ENCODE peak calls at places on chromosomes 16 and 17, in eight cellular contexts. Z is Peyer's patch, C is upper lobe of left lung, V is hepatocyte, H is uterus, I is HFF-Myc, N is activated B cell treated with CpG ODN at 0.5 μM for 24 hours, R is cardiac fibroblast. D is an unnamed sample.

GRCh38 chr17:78126895-78127239 is 1.7 kb downstream of the TMC6 start:
- DNase-seq in Z (no peak), C (no peak), V (no peak), H (no peak), I (no peak), N (no peak), R (no peak), D (no peak)

GRCh38 chr16:68658258-68658973 is 13.3 kb downstream of the CDH3 start:
- DNase-seq in Z (no peak), C (no peak), V (peak), H (peak), I (peak), N (no peak), R (peak), D (no peak)

GRCh38 chr17:32333187-32333586 is 8.8 kb downstream of the C17orf75 start:
- DNase-seq in Z (no peak), C (no peak), V (no peak), H (no peak), I (no peak), N (no peak), R (no peak), D (no peak)

GRCh38 chr16:65002265-65002664 is 119.6 kb downstream of the CDH11 start:
- DNase-seq in Z (no peak), C (no peak), V (peak), H (no peak), I (no peak), N (no peak), R (peak), D (no peak)

GRCh38 chr17:43900858-43901754 is 6.2 kb downstream of the MPP2 start:
- DNase-seq in Z (no peak), C (no peak), V (no peak), H (no peak), I (no peak), N (no peak), R (no peak), D (no peak)

GRCh38 chr17:49223517-49224197 is 6.9 kb downstream of the PHOSPHO1 start:
- DNase-seq in Z (peak), C (peak), V (peak), H (peak), I (no peak), N (peak), R (peak), D (peak)

GRCh38 chr16:74679983-74680382 is 13.3 kb upstream of the RFWD3 start:
- DNase-seq in Z (no peak), C (no peak), V (no peak), H (no peak), I (no peak), N (no peak), R (no peak), D (no peak)

GRCh38 chr17:64411999-64412771 is 21.5 kb upstream of the PECAM1 start:
- DNase-seq in Z (peak), C (peak), V (peak), H (peak), I (no peak), N (peak), R (peak), D (peak)

GRCh38 chr16:28231763-28232162 is 20.0 kb upstream of the XPO6 start:
- DNase-seq in Z (no peak), C (no peak), V (no peak), H (no peak), I (no peak), N (no peak), R (no peak), D (no peak)

GRCh38 chr17:62631086-62631935 is 3.8 kb downstream of the MRC2 start:
- DNase-seq in Z (peak), C (no peak), V (no peak), H (no peak), I (no peak), N (no peak), R (no peak), D (no peak)

GRCh38 chr17:5592382-5592781 is 8.1 kb upstream of the NLRP1 start:
- DNase-seq in Z (no peak), C (no peak), V (peak), H (no peak), I (peak), N (no peak), R (peak), D (no peak)

GRCh38 chr16:25817295-25817694 is 125.5 kb downstream of the HS3ST4 start:
- DNase-seq in Z (no peak), C (no peak), V (no peak), H (no peak), I (no peak), N (no peak), R (no peak), D (no peak)

GRCh38 chr17:45370949-45371413 is 54.2 kb upstream of the MAP3K14 start:
- DNase-seq in Z (peak), C (no peak), V (no peak), H (no peak), I (no peak), N (peak), R (no peak), D (peak)

GRCh38 chr16:56424791-56425438 is 430 bp downstream of the AMFR start:
- DNase-seq in Z (peak), C (peak), V (peak), H (peak), I (no peak), N (peak), R (peak), D (no peak)

GRCh38 chr17:50280068-50280467 is 5.8 kb downstream of the TMEM92 start:
- DNase-seq in Z (peak), C (no peak), V (peak), H (no peak), I (no peak), N (no peak), R (no peak), D (no peak)

GRCh38 chr17:79281803-79282202 is 207.2 kb downstream of the ENGASE start:
- DNase-seq in Z (no peak), C (no peak), V (no peak), H (no peak), I (no peak), N (no peak), R (no peak), D (no peak)

GRCh38 chr16:22206847-22207714 is 1.0 kb downstream of the EEF2K start:
- DNase-seq in Z (peak), C (peak), V (peak), H (peak), I (no peak), N (peak), R (peak), D (peak)

GRCh38 chr16:61146429-61146828 is 889.8 kb downstream of the CDH8 start:
- DNase-seq in Z (no peak), C (no peak), V (no peak), H (no peak), I (no peak), N (no peak), R (no peak), D (no peak)

GRCh38 chr17:45837603-45838002 is 7.1 kb upstream of the SPPL2C start:
- DNase-seq in Z (no peak), C (no peak), V (no peak), H (no peak), I (no peak), N (no peak), R (no peak), D (no peak)

GRCh38 chr16:49844399-49844798 is 11.5 kb downstream of the ZNF423 start:
- DNase-seq in Z (no peak), C (no peak), V (no peak), H (no peak), I (no peak), N (no peak), R (no peak), D (no peak)

GRCh38 chr16:85418978-85419491 is 194.1 kb upstream of the GSE1 start:
- DNase-seq in Z (no peak), C (no peak), V (no peak), H (no peak), I (no peak), N (peak), R (no peak), D (peak)
- TF ChIP-seq CTCF in Z (no peak), C (no peak), V (peak), H (no peak), I (no peak), N (no peak), R (no peak), D (no peak)

DNA sequence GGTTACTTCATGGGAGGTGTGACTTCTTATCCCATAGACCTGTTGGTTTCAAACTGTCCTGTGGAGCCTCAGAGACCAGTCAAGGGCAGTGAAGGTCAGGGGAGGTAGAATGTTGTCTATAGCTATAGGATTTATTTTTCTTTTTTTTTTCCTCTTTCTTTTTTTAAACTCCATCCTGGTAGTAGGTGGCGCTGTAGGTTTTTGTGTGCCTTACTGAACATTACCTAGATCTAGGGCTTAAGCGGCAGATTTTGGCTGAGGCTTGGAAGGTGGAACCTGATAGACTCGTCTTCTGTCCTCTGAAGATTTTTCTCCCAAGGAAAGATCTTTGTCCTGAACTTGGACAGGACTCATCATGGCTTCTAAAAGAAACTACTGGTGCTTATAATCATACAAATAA is 8.2 kb upstream of the LASP1NB start:
- DNase-seq in Z (peak), C (no peak), V (no peak), H (no peak), I (no peak), N (no peak), R (no peak), D (no peak)
- TF ChIP-seq CTCF in Z (no peak), C (no peak), V (peak), H (no peak), I (no peak), N (no peak), R (no peak), D (no peak)

DNA sequence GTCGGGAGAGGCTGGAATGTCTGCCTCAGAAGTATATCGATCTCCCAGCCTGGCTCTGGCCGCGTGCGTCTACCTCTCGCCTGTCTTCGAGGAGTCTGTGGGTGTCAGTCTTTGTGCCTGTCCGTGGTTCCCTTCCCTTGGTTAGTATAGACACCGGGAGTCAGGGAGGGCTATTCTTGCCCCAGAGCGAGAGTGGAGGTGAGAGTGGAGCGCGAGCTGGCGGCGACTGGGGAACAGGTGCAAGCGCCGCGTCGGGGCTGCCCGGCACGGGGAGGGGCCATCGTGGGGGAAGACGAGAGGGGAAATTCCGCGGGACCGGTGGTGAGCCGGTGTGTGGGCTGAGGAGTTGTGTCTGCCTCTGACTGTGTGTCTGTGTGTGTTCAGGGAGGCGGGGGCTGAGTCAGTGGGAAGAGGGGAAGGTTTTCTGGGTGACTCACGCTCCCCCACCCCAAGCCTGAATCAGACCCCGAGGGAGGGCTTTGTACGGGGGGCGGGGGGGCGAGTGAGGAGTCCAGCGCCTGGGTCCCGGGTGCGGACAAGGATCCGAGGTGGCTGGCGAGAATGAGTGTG is 8.4 kb downstream of the KDM6B start:
- DNase-seq in Z (peak), C (peak), V (peak), H (peak), I (no peak), N (no peak), R (peak), D (peak)
- TF ChIP-seq CTCF in Z (no peak), C (no peak), V (no peak), H (no peak), I (no peak), N (no peak), R (no peak), D (no peak)

GRCh38 chr16:578232-578869 is 8.6 kb downstream of the PIGQ start:
- DNase-seq in Z (no peak), C (peak), V (no peak), H (no peak), I (no peak), N (no peak), R (no peak), D (no peak)

GRCh38 chr16:577796-578195 is 8.0 kb downstream of the PIGQ start:
- DNase-seq in Z (no peak), C (no peak), V (no peak), H (no peak), I (no peak), N (no peak), R (no peak), D (no peak)

GRCh38 chr16:575354-576196 is 5.8 kb downstream of the PIGQ start:
- DNase-seq in Z (no peak), C (peak), V (no peak), H (no peak), I (no peak), N (no peak), R (no peak), D (no peak)

GRCh38 chr16:576197-576822 is 6.5 kb downstream of the PIGQ start:
- DNase-seq in Z (no peak), C (peak), V (no peak), H (no peak), I (no peak), N (no peak), R (no peak), D (no peak)

GRCh38 chr16:576823-577201 is 7.0 kb downstream of the PIGQ start:
- DNase-seq in Z (no peak), C (peak), V (no peak), H (no peak), I (no peak), N (no peak), R (no peak), D (no peak)
- TF ChIP-seq CTCF in Z (no peak), C (no peak), V (no peak), H (no peak), I (no peak), N (no peak), R (no peak), D (no peak)

GRCh38 chr16:85847681-85848601 is 48.4 kb downstream of the COX4I1 start:
- DNase-seq in Z (peak), C (no peak), V (peak), H (no peak), I (no peak), N (no peak), R (no peak), D (no peak)
- TF ChIP-seq CTCF in Z (no peak), C (no peak), V (no peak), H (no peak), I (no peak), N (no peak), R (no peak), D (no peak)

GRCh38 chr17:38510424-38511125 is 82.3 kb downstream of the ARHGAP23 start:
- DNase-seq in Z (no peak), C (peak), V (peak), H (no peak), I (no peak), N (no peak), R (peak), D (no peak)
- TF ChIP-seq CTCF in Z (no peak), C (no peak), V (peak), H (peak), I (no peak), N (no peak), R (no peak), D (no peak)

DNA sequence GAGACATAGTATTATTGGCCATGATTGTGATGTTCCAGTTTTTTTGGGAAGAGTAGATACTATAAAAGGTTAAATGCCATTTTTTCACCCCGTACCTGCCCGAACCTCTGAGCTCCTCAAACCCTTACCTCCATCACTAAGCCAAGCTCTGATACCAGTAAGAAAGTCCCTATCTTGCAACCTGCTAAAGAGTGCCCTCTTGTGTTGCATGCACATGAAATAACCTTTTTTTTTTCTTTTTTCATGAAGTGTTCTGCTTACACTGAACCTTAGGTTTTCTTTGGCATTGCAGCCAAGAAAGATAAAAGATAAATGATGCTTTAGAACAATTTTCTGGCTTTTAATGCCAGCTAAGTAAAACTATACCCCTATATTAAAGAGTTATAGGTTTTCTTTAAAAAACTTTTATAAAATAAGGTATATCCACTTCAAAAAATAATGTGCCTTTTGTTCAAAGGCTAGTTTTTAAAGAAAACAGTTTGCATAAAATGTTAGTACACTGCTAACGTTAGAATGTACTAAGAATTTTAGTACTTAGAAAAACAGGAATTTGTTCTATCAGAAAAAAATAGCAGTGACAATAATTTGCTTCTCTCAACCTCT is 295.3 kb upstream of the PMFBP1 start:
- DNase-seq in Z (no peak), C (no peak), V (peak), H (no peak), I (peak), N (no peak), R (peak), D (no peak)
- TF ChIP-seq CTCF in Z (no peak), C (peak), V (peak), H (peak), I (peak), N (no peak), R (peak), D (peak)